ENCODE peak calls at places on chromosome 17, in seven cellular contexts. One of them, this sample, is unnamed.

GRCh38 chr17:58641937-58642336 is 49.9 kb downstream of the TEX14 start:
- DNase-seq in mesenchymal stem cell: no peak
- DNase-seq in AG20443: no peak
- DNase-seq in activated CD4-positive, alpha-beta T cell treated with anti-CD3 and anti-CD28 coated beads, Interleukin-2, amount 50 U/mL, for 1 hour: no peak
- DNase-seq in naive B cell: no peak
- DNase-seq in AG08396: no peak
- DNase-seq in HFFc6: no peak
- DNase-seq in this sample: peak

GRCh38 chr17:30151471-30151870 is 34.9 kb downstream of the NSRP1 start:
- DNase-seq in activated CD4-positive, alpha-beta T cell treated with anti-CD3 and anti-CD28 coated beads, Interleukin-2, amount 50 U/mL, for 1 hour: no peak
- DNase-seq in AG08396: no peak
- DNase-seq in AG20443: no peak
- DNase-seq in naive B cell: no peak
- DNase-seq in HFFc6: no peak
- DNase-seq in mesenchymal stem cell: no peak
- DNase-seq in this sample: no peak

GRCh38 chr17:7495906-7496434 is 11.8 kb downstream of the POLR2A start:
- DNase-seq in AG08396: no peak
- DNase-seq in activated CD4-positive, alpha-beta T cell treated with anti-CD3 and anti-CD28 coated beads, Interleukin-2, amount 50 U/mL, for 1 hour: no peak
- DNase-seq in AG20443: no peak
- DNase-seq in HFFc6: no peak
- DNase-seq in naive B cell: no peak
- DNase-seq in mesenchymal stem cell: no peak
- DNase-seq in this sample: no peak

GRCh38 chr17:59844884-59845594 is 47.7 kb downstream of the TUBD1 start:
- DNase-seq in mesenchymal stem cell: peak
- DNase-seq in AG08396: no peak
- DNase-seq in activated CD4-positive, alpha-beta T cell treated with anti-CD3 and anti-CD28 coated beads, Interleukin-2, amount 50 U/mL, for 1 hour: no peak
- DNase-seq in HFFc6: no peak
- DNase-seq in naive B cell: no peak
- DNase-seq in AG20443: no peak
- DNase-seq in this sample: peak

GRCh38 chr17:63998050-63998720 is at the start of gene PRR29:
- DNase-seq in AG08396: peak
- DNase-seq in HFFc6: peak
- DNase-seq in AG20443: peak
- DNase-seq in activated CD4-positive, alpha-beta T cell treated with anti-CD3 and anti-CD28 coated beads, Interleukin-2, amount 50 U/mL, for 1 hour: peak
- DNase-seq in naive B cell: peak
- DNase-seq in mesenchymal stem cell: peak
- DNase-seq in this sample: peak

GRCh38 chr17:73394523-73395450 is 83.0 kb upstream of the CDC42EP4 start:
- DNase-seq in activated CD4-positive, alpha-beta T cell treated with anti-CD3 and anti-CD28 coated beads, Interleukin-2, amount 50 U/mL, for 1 hour: no peak
- DNase-seq in mesenchymal stem cell: no peak
- DNase-seq in HFFc6: no peak
- DNase-seq in naive B cell: no peak
- DNase-seq in AG20443: no peak
- DNase-seq in AG08396: no peak
- DNase-seq in this sample: no peak

GRCh38 chr17:76793775-76794174 is 55.9 kb downstream of the MFSD11 start:
- DNase-seq in activated CD4-positive, alpha-beta T cell treated with anti-CD3 and anti-CD28 coated beads, Interleukin-2, amount 50 U/mL, for 1 hour: no peak
- DNase-seq in naive B cell: no peak
- DNase-seq in AG20443: peak
- DNase-seq in mesenchymal stem cell: peak
- DNase-seq in AG08396: peak
- DNase-seq in HFFc6: peak
- DNase-seq in this sample: peak

GRCh38 chr17:43540821-43541674 is 5.1 kb downstream of the ETV4 start:
- DNase-seq in AG08396: peak
- DNase-seq in mesenchymal stem cell: peak
- DNase-seq in activated CD4-positive, alpha-beta T cell treated with anti-CD3 and anti-CD28 coated beads, Interleukin-2, amount 50 U/mL, for 1 hour: no peak
- DNase-seq in AG20443: no peak
- DNase-seq in naive B cell: no peak
- DNase-seq in HFFc6: no peak
- DNase-seq in this sample: no peak

GRCh38 chr17:78779848-78780247 is 2.2 kb downstream of the CYTH1 start:
- DNase-seq in AG20443: no peak
- DNase-seq in AG08396: no peak
- DNase-seq in mesenchymal stem cell: no peak
- DNase-seq in naive B cell: peak
- DNase-seq in HFFc6: no peak
- DNase-seq in activated CD4-positive, alpha-beta T cell treated with anti-CD3 and anti-CD28 coated beads, Interleukin-2, amount 50 U/mL, for 1 hour: peak
- DNase-seq in this sample: no peak

GRCh38 chr17:41989702-41990419 is 23.3 kb downstream of the CNP start:
- DNase-seq in AG08396: no peak
- DNase-seq in naive B cell: no peak
- DNase-seq in AG20443: no peak
- DNase-seq in mesenchymal stem cell: no peak
- DNase-seq in activated CD4-positive, alpha-beta T cell treated with anti-CD3 and anti-CD28 coated beads, Interleukin-2, amount 50 U/mL, for 1 hour: no peak
- DNase-seq in HFFc6: no peak
- DNase-seq in this sample: no peak

GRCh38 chr17:55454906-55455474 is 33.4 kb upstream of the MMD start:
- DNase-seq in AG08396: peak
- DNase-seq in AG20443: peak
- DNase-seq in naive B cell: no peak
- DNase-seq in HFFc6: peak
- DNase-seq in activated CD4-positive, alpha-beta T cell treated with anti-CD3 and anti-CD28 coated beads, Interleukin-2, amount 50 U/mL, for 1 hour: no peak
- DNase-seq in mesenchymal stem cell: peak
- DNase-seq in this sample: no peak

GRCh38 chr17:56597495-56597990 is 4.0 kb downstream of the NOG start:
- DNase-seq in mesenchymal stem cell: peak
- DNase-seq in HFFc6: no peak
- DNase-seq in naive B cell: no peak
- DNase-seq in activated CD4-positive, alpha-beta T cell treated with anti-CD3 and anti-CD28 coated beads, Interleukin-2, amount 50 U/mL, for 1 hour: peak
- DNase-seq in AG08396: peak
- DNase-seq in AG20443: peak
- DNase-seq in this sample: no peak

GRCh38 chr17:39036009-39036408 is 68.8 kb upstream of the FBXO47 start:
- DNase-seq in AG20443: no peak
- DNase-seq in mesenchymal stem cell: no peak
- DNase-seq in naive B cell: no peak
- DNase-seq in AG08396: no peak
- DNase-seq in HFFc6: no peak
- DNase-seq in activated CD4-positive, alpha-beta T cell treated with anti-CD3 and anti-CD28 coated beads, Interleukin-2, amount 50 U/mL, for 1 hour: no peak
- DNase-seq in this sample: no peak

GRCh38 chr17:60678118-60678444 is 430 bp downstream of the BCAS3 start:
- DNase-seq in AG20443: no peak
- DNase-seq in naive B cell: no peak
- DNase-seq in activated CD4-positive, alpha-beta T cell treated with anti-CD3 and anti-CD28 coated beads, Interleukin-2, amount 50 U/mL, for 1 hour: no peak
- DNase-seq in mesenchymal stem cell: no peak
- DNase-seq in AG08396: peak
- DNase-seq in HFFc6: no peak
- DNase-seq in this sample: no peak

GRCh38 chr17:76492989-76493501 is 8.2 kb downstream of the RHBDF2 start:
- DNase-seq in AG08396: peak
- DNase-seq in mesenchymal stem cell: peak
- DNase-seq in HFFc6: peak
- DNase-seq in AG20443: peak
- DNase-seq in activated CD4-positive, alpha-beta T cell treated with anti-CD3 and anti-CD28 coated beads, Interleukin-2, amount 50 U/mL, for 1 hour: no peak
- DNase-seq in naive B cell: peak
- DNase-seq in this sample: peak

GRCh38 chr17:8005951-8006730 is 3.7 kb downstream of the GUCY2D start:
- DNase-seq in AG08396: peak
- DNase-seq in activated CD4-positive, alpha-beta T cell treated with anti-CD3 and anti-CD28 coated beads, Interleukin-2, amount 50 U/mL, for 1 hour: no peak
- DNase-seq in naive B cell: no peak
- DNase-seq in AG20443: no peak
- DNase-seq in mesenchymal stem cell: no peak
- DNase-seq in HFFc6: no peak
- DNase-seq in this sample: no peak

GRCh38 chr17:35350493-35350892 is 22.9 kb downstream of the SLFN11 start:
- DNase-seq in naive B cell: no peak
- DNase-seq in mesenchymal stem cell: no peak
- DNase-seq in AG08396: no peak
- DNase-seq in AG20443: no peak
- DNase-seq in HFFc6: no peak
- DNase-seq in activated CD4-positive, alpha-beta T cell treated with anti-CD3 and anti-CD28 coated beads, Interleukin-2, amount 50 U/mL, for 1 hour: no peak
- DNase-seq in this sample: no peak

GRCh38 chr17:29664743-29665479 is 42.2 kb upstream of the CORO6 start:
- DNase-seq in HFFc6: peak
- DNase-seq in mesenchymal stem cell: peak
- DNase-seq in AG08396: peak
- DNase-seq in naive B cell: no peak
- DNase-seq in AG20443: peak
- DNase-seq in activated CD4-positive, alpha-beta T cell treated with anti-CD3 and anti-CD28 coated beads, Interleukin-2, amount 50 U/mL, for 1 hour: no peak
- DNase-seq in this sample: peak

GRCh38 chr17:77875881-77876509 is 82.5 kb upstream of the TNRC6C start:
- DNase-seq in naive B cell: peak
- DNase-seq in HFFc6: peak
- DNase-seq in AG20443: no peak
- DNase-seq in AG08396: no peak
- DNase-seq in mesenchymal stem cell: peak
- DNase-seq in activated CD4-positive, alpha-beta T cell treated with anti-CD3 and anti-CD28 coated beads, Interleukin-2, amount 50 U/mL, for 1 hour: no peak
- DNase-seq in this sample: no peak

GRCh38 chr17:19239544-19239943 is 2.4 kb downstream of the EPN2 start:
- DNase-seq in AG20443: no peak
- DNase-seq in mesenchymal stem cell: no peak
- DNase-seq in HFFc6: no peak
- DNase-seq in AG08396: no peak
- DNase-seq in naive B cell: no peak
- DNase-seq in activated CD4-positive, alpha-beta T cell treated with anti-CD3 and anti-CD28 coated beads, Interleukin-2, amount 50 U/mL, for 1 hour: no peak
- DNase-seq in this sample: no peak

GRCh38 chr17:59858167-59858790 is 34.5 kb downstream of the TUBD1 start:
- DNase-seq in AG08396: no peak
- DNase-seq in mesenchymal stem cell: no peak
- DNase-seq in naive B cell: no peak
- DNase-seq in activated CD4-positive, alpha-beta T cell treated with anti-CD3 and anti-CD28 coated beads, Interleukin-2, amount 50 U/mL, for 1 hour: no peak
- DNase-seq in HFFc6: no peak
- DNase-seq in AG20443: no peak
- DNase-seq in this sample: no peak

GRCh38 chr17:81494984-81495383 is 17.6 kb downstream of the ACTG1 start:
- DNase-seq in activated CD4-positive, alpha-beta T cell treated with anti-CD3 and anti-CD28 coated beads, Interleukin-2, amount 50 U/mL, for 1 hour: no peak
- DNase-seq in HFFc6: no peak
- DNase-seq in AG20443: no peak
- DNase-seq in mesenchymal stem cell: no peak
- DNase-seq in AG08396: no peak
- DNase-seq in naive B cell: no peak
- DNase-seq in this sample: no peak

GRCh38 chr17:61806081-61806828 is 57.1 kb downstream of the BRIP1 start:
- DNase-seq in naive B cell: no peak
- DNase-seq in mesenchymal stem cell: no peak
- DNase-seq in AG20443: no peak
- DNase-seq in activated CD4-positive, alpha-beta T cell treated with anti-CD3 and anti-CD28 coated beads, Interleukin-2, amount 50 U/mL, for 1 hour: no peak
- DNase-seq in AG08396: no peak
- DNase-seq in HFFc6: no peak
- DNase-seq in this sample: no peak

GRCh38 chr17:17493249-17493985 is 2.8 kb downstream of the RASD1 start:
- DNase-seq in HFFc6: no peak
- DNase-seq in naive B cell: no peak
- DNase-seq in AG20443: no peak
- DNase-seq in AG08396: no peak
- DNase-seq in activated CD4-positive, alpha-beta T cell treated with anti-CD3 and anti-CD28 coated beads, Interleukin-2, amount 50 U/mL, for 1 hour: no peak
- DNase-seq in mesenchymal stem cell: no peak
- DNase-seq in this sample: no peak

GRCh38 chr17:12078791-12079190 is 58.1 kb downstream of the MAP2K4 start:
- DNase-seq in activated CD4-positive, alpha-beta T cell treated with anti-CD3 and anti-CD28 coated beads, Interleukin-2, amount 50 U/mL, for 1 hour: no peak
- DNase-seq in AG08396: peak
- DNase-seq in HFFc6: peak
- DNase-seq in mesenchymal stem cell: peak
- DNase-seq in naive B cell: no peak
- DNase-seq in AG20443: peak
- DNase-seq in this sample: no peak

GRCh38 chr17:2087597-2088211 is 32.8 kb downstream of the HIC1 start:
- DNase-seq in mesenchymal stem cell: peak
- DNase-seq in activated CD4-positive, alpha-beta T cell treated with anti-CD3 and anti-CD28 coated beads, Interleukin-2, amount 50 U/mL, for 1 hour: peak
- DNase-seq in AG20443: no peak
- DNase-seq in naive B cell: peak
- DNase-seq in AG08396: no peak
- DNase-seq in HFFc6: no peak
- DNase-seq in this sample: peak

GRCh38 chr17:4986951-4987766 is at the start of gene CAMTA2:
- DNase-seq in HFFc6: peak
- DNase-seq in mesenchymal stem cell: peak
- DNase-seq in AG20443: peak
- DNase-seq in naive B cell: peak
- DNase-seq in activated CD4-positive, alpha-beta T cell treated with anti-CD3 and anti-CD28 coated beads, Interleukin-2, amount 50 U/mL, for 1 hour: peak
- DNase-seq in AG08396: peak
- DNase-seq in this sample: peak

GRCh38 chr17:17237026-17237799 is at the start of gene FLCN:
- DNase-seq in AG08396: peak
- DNase-seq in AG20443: peak
- DNase-seq in HFFc6: peak
- DNase-seq in mesenchymal stem cell: peak
- DNase-seq in activated CD4-positive, alpha-beta T cell treated with anti-CD3 and anti-CD28 coated beads, Interleukin-2, amount 50 U/mL, for 1 hour: peak
- DNase-seq in naive B cell: peak
- DNase-seq in this sample: peak

GRCh38 chr17:42922335-42922734 is 21.7 kb downstream of the G6PC1 start:
- DNase-seq in activated CD4-positive, alpha-beta T cell treated with anti-CD3 and anti-CD28 coated beads, Interleukin-2, amount 50 U/mL, for 1 hour: no peak
- DNase-seq in naive B cell: no peak
- DNase-seq in AG20443: no peak
- DNase-seq in HFFc6: no peak
- DNase-seq in AG08396: no peak
- DNase-seq in mesenchymal stem cell: no peak
- DNase-seq in this sample: no peak

This sample was measured in endothelial cell of umbilical vein.